ENCODE peak calls at places on chromosomes 2 and 18, in four cellular contexts. G is suprapubic skin, D is breast epithelium, Y is GM23338. O is an unnamed sample.

GRCh38 chr2:176494949-176495353 is 225.7 kb downstream of the MTX2 start:
- DNase-seq in Y (no peak), G (peak), D (peak), O (peak)

GRCh38 chr2:135890830-135891229 is 14.6 kb upstream of the MCM6 start:
- DNase-seq in D (no peak), Y (no peak), G (no peak), O (no peak)

GRCh38 chr2:222708274-222708710 is 36.8 kb downstream of the MOGAT1 start:
- DNase-seq in D (peak), G (peak), Y (peak), O (peak)

GRCh38 chr2:11552260-11552638 is 18.4 kb downstream of the GREB1 start:
- DNase-seq in Y (no peak), D (no peak), G (no peak), O (no peak)

GRCh38 chr2:240921319-240922233 is 15.4 kb downstream of the CROCC2 start:
- DNase-seq in D (peak), Y (no peak), G (peak), O (peak)

GRCh38 chr2:23549821-23550535 is 165.0 kb downstream of the KLHL29 start:
- DNase-seq in G (no peak), Y (no peak), D (no peak), O (no peak)

GRCh38 chr2:61485281-61485680 is 14.4 kb upstream of the USP34 start:
- DNase-seq in Y (no peak), D (no peak), G (no peak), O (no peak)

GRCh38 chr2:112634874-112635157 is 10.9 kb upstream of the SLC20A1 start:
- DNase-seq in D (no peak), Y (no peak), G (peak), O (no peak)

GRCh38 chr2:144505245-144505801 is 14.6 kb downstream of the ZEB2 start:
- DNase-seq in G (no peak), Y (no peak), D (no peak), O (no peak)

GRCh38 chr2:9982248-9982647 is 30.8 kb downstream of the GRHL1 start:
- DNase-seq in G (no peak), Y (no peak), D (no peak), O (no peak)

GRCh38 chr2:235406420-235406819 is 87.4 kb upstream of the AGAP1 start:
- DNase-seq in G (no peak), D (no peak), Y (no peak), O (no peak)

GRCh38 chr2:126878601-126879000 is 20.1 kb upstream of the TEX51 start:
- DNase-seq in Y (no peak), G (peak), D (no peak), O (no peak)

GRCh38 chr2:29201979-29202378 is 86.8 kb downstream of the CLIP4 start:
- DNase-seq in G (no peak), D (no peak), Y (peak), O (no peak)

GRCh38 chr2:57552885-57553284 is 493.7 kb upstream of the VRK2 start:
- DNase-seq in Y (no peak), D (no peak), G (no peak), O (no peak)

GRCh38 chr2:199659207-199659606 is 191.8 kb downstream of the FTCDNL1 start:
- DNase-seq in Y (peak), D (no peak), G (no peak), O (no peak)

GRCh38 chr2:26335231-26335630 is 10.7 kb upstream of the SELENOI start:
- DNase-seq in G (no peak), D (no peak), Y (no peak), O (no peak)

GRCh38 chr2:127072970-127073369 is 34.0 kb downstream of the BIN1 start:
- DNase-seq in Y (no peak), D (no peak), G (no peak), O (no peak)

GRCh38 chr18:55500316-55501086 is 87.5 kb downstream of the TCF4 start:
- DNase-seq in D (no peak), G (no peak), Y (no peak), O (no peak)

GRCh38 chr2:237927986-237928385 is 38.8 kb upstream of the UBE2F start:
- DNase-seq in Y (no peak), D (no peak), G (no peak), O (no peak)

GRCh38 chr2:132384491-132385186 is 32.0 kb upstream of the GPR39 start:
- DNase-seq in D (no peak), G (no peak), Y (no peak), O (no peak)

GRCh38 chr2:110674620-110675555 is 3.0 kb downstream of the BUB1 start:
- DNase-seq in D (no peak), G (no peak), Y (peak), O (peak)

GRCh38 chr2:183126635-183127034 is 2.4 kb downstream of the NUP35 start:
- DNase-seq in G (no peak), Y (no peak), D (no peak), O (no peak)

GRCh38 chr2:21811541-21811940 is 687.8 kb downstream of the TDRD15 start:
- DNase-seq in D (no peak), G (no peak), Y (no peak), O (no peak)

GRCh38 chr2:157443795-157444642 is at the start of gene CYTIP:
- DNase-seq in G (no peak), Y (no peak), D (peak), O (peak)

GRCh38 chr2:235766206-235766794 is 272.5 kb downstream of the AGAP1 start:
- DNase-seq in Y (peak), D (no peak), G (no peak), O (peak)

GRCh38 chr18:46166261-46166970 is 62.2 kb downstream of the HAUS1 start:
- DNase-seq in Y (peak), D (no peak), G (peak), O (no peak)
- TF ChIP-seq CTCF in Y (no peak), D (no peak), G (no peak), O (no peak)

GRCh38 chr2:205612661-205613060 is 69.6 kb upstream of the NRP2 start:
- DNase-seq in D (no peak), Y (no peak), G (no peak), O (no peak)

GRCh38 chr2:205613970-205614559 is 68.2 kb upstream of the NRP2 start:
- DNase-seq in Y (no peak), D (no peak), G (no peak), O (no peak)

GRCh38 chr2:205614965-205615364 is 67.3 kb upstream of the NRP2 start:
- DNase-seq in Y (no peak), G (no peak), D (no peak), O (no peak)

GRCh38 chr2:205619600-205619999 is 62.7 kb upstream of the NRP2 start:
- DNase-seq in Y (no peak), G (no peak), D (no peak), O (no peak)

GRCh38 chr2:205617905-205618304 is 64.4 kb upstream of the NRP2 start:
- DNase-seq in Y (no peak), D (no peak), G (no peak), O (no peak)
- TF ChIP-seq POLR2AphosphoS5 in Y (no peak), D (no peak), G (no peak), O (no peak)

GRCh38 chr18:75857558-75857957 is 430.1 kb upstream of the SMIM21 start:
- DNase-seq in Y (no peak), D (no peak), G (no peak), O (no peak)

GRCh38 chr18:75854808-75855207 is 427.3 kb upstream of the SMIM21 start:
- DNase-seq in D (no peak), Y (no peak), G (no peak), O (no peak)

GRCh38 chr18:75858754-75859153 is 431.3 kb upstream of the SMIM21 start:
- DNase-seq in G (no peak), Y (no peak), D (no peak), O (no peak)

GRCh38 chr18:75860166-75860565 is 432.7 kb upstream of the SMIM21 start:
- DNase-seq in D (no peak), Y (no peak), G (no peak), O (no peak)

DNA sequence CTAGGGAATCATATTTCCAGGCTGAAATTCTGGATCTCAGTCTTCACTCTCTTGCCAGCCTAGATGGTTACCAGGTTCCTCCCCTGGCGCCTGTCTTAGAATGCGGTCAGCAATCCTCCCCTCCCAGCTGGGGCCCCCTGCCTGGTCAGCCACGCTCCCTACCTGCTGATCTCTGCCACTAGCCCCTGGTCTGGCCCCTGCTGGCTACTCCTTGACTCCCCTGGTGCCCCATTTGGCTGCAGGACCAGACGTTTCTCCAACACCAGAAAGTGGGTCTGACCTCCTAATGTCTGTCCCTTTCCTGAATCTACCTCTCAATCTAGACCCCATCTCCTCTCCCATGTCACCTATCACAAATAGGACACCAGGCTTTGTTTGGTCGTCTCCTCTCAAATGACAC is 432.0 kb upstream of the SMIM21 start:
- DNase-seq in Y (no peak), G (no peak), D (no peak), O (no peak)
- TF ChIP-seq CTCF in Y (no peak), G (no peak), D (no peak), O (no peak)

DNA sequence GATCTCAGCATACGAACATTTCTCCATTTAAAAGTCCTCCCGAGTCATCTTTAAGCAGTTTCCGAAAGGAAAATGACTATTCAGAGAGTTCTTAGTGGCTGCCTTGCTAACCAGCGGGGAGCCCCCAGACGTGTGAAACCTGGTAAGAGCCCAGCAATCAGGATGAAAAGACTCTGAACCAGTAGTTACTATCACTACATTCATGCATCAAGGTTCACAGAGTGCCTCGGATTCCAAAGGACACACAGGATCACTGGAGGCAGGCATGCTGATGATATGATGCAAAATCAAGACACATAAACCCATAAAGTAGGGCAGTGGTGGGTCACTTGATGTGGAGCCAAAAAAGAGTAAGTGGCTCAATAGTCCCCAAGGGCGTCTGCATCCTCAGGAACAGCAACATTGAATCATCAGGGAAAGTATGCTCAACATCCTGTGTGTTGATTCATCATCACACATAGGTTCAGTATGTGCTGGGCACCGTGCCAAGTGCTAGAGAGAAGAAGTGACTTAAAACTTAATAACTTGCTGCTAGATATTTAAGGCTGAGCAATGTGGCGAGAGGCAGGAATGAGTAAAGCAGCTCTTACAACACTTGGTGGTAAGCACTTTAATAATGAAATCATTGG is 4.4 kb downstream of the CCL20 start:
- DNase-seq in D (peak), G (peak), Y (peak), O (peak)
- TF ChIP-seq POLR2AphosphoS5 in D (no peak), G (no peak), Y (no peak), O (peak)

DNA sequence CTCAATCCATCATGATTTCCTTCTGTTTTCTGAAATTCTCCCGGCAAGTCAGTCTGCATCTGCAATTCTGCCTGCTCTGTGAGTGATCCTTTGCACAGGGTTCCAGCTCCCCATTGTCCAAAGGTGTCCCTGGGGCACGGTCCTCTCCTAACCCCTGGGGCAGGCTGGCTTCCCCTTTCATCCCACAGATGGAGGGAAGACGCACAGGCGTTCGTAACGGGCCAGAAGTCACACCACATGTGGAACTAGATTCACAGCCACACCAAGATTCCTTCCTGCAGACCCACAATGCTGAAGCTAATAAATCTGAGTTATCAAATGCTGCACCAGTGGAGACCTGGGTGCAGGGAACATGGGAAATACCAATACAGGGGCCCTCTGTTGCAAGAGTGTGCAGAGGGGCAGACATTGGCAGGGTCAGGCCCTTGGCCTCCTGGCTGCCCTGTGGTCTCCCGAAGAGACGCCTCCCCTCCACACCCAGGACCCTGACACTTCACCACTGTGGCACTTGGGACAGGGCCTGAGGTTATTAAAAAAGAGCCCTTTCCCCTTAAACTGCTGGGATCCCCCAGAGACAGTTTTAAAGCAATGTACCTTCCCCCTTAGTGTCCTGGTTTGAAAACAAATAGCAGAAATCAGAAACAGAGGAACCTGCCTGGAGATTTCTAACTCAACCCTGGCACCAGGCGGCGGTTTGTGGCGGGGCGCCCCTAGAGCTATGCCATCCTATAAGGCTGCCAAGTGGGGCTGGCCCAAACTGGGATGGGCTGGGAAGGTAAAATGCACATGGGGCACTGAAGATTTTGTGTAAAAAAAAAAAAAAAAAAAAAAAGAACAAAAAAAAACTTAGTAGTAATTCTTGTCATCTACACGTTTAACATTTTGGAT is 15.4 kb downstream of the ZNF516 start:
- DNase-seq in G (no peak), Y (no peak), D (no peak), O (no peak)
- TF ChIP-seq CTCF in G (no peak), Y (no peak), D (no peak), O (no peak)

GRCh38 chr2:75491129-75491753 is 69.5 kb downstream of the EVA1A start:
- DNase-seq in Y (no peak), D (no peak), G (no peak), O (no peak)

GRCh38 chr2:75484840-75485239 is 75.9 kb downstream of the EVA1A start:
- DNase-seq in D (no peak), G (no peak), Y (no peak), O (no peak)

GRCh38 chr2:75483878-75484277 is 76.9 kb downstream of the EVA1A start:
- DNase-seq in D (no peak), Y (no peak), G (no peak), O (no peak)

GRCh38 chr2:75489682-75490180 is 71.0 kb downstream of the EVA1A start:
- DNase-seq in G (no peak), Y (no peak), D (no peak), O (no peak)

DNA sequence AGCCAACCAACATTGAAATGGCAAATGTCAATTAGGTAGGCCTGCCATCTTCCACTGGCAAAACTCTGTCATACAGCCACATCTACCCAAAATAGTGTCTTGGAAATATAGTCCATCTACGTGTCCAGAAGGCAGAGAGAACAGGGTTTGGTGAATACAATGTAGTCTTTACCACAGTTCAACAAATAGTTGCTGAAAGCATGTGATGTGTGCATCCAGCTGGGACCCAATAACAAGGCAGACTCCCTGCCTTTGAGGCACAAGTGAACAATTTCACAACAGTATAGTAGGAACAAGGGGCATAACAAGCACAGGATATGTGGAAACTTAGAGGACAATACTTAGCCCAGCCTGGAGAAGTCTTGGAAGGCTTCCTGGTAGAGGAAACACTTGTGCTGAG is 72.6 kb downstream of the EVA1A start:
- DNase-seq in D (no peak), Y (no peak), G (no peak), O (no peak)
- TF ChIP-seq POLR2AphosphoS5 in D (no peak), Y (no peak), G (no peak), O (no peak)

O was measured in stomach.